ENCODE peak calls at places on chromosomes 13 and 19, in eight cellular contexts. Y, C, O, E, X, W, F and Z are unnamed samples.

GRCh38 chr19:4515732-4516131 is 2.6 kb downstream of the PLIN4 start:
- DNase-seq in F (no peak), C (no peak), W (no peak), X (no peak), O (no peak), E (no peak), Y (no peak), Z (no peak)

GRCh38 chr13:111282425-111282824 is 38.0 kb upstream of the TEX29 start:
- DNase-seq in C (no peak), X (no peak), F (no peak), Y (no peak), E (no peak), W (no peak), O (no peak), Z (no peak)

GRCh38 chr19:33500586-33500985 is 21.0 kb downstream of the PEPD start:
- DNase-seq in E (no peak), C (peak), X (no peak), F (no peak), O (no peak), W (no peak), Y (no peak), Z (no peak)

GRCh38 chr13:49840266-49840665 is 47.8 kb upstream of the KPNA3 start:
- DNase-seq in Y (no peak), E (no peak), X (no peak), F (no peak), W (no peak), O (no peak), C (no peak), Z (peak)

GRCh38 chr19:1081301-1082164 is 13.6 kb downstream of the POLR2E start:
- DNase-seq in X (no peak), O (peak), W (no peak), C (peak), F (no peak), E (no peak), Y (no peak), Z (peak)

GRCh38 chr13:102650444-102650843 is 44.4 kb downstream of the METTL21C start:
- DNase-seq in E (no peak), Y (no peak), O (no peak), F (no peak), X (no peak), C (no peak), W (no peak), Z (no peak)

GRCh38 chr13:109146912-109147624 is 517.7 kb downstream of the MYO16 start:
- DNase-seq in F (no peak), X (no peak), O (no peak), C (no peak), E (no peak), Y (no peak), W (no peak), Z (no peak)

GRCh38 chr13:83386609-83387008 is 495.7 kb downstream of the SLITRK1 start:
- DNase-seq in X (no peak), W (no peak), Y (no peak), F (no peak), E (no peak), C (no peak), O (no peak), Z (no peak)

GRCh38 chr13:113857531-113858195 is 6.2 kb downstream of the GAS6 start:
- DNase-seq in C (peak), E (no peak), W (no peak), X (no peak), F (no peak), O (peak), Y (no peak), Z (peak)

GRCh38 chr19:1122972-1123363 is 19.2 kb downstream of the GPX4 start:
- DNase-seq in X (no peak), E (peak), O (peak), W (no peak), C (peak), Y (peak), F (peak), Z (peak)

GRCh38 chr19:17794731-17795494 is at the start of gene B3GNT3:
- DNase-seq in C (peak), Y (no peak), O (peak), X (no peak), W (no peak), E (peak), F (no peak), Z (peak)

GRCh38 chr19:51259348-51260245 is 8.7 kb downstream of the SIGLECL1 start:
- DNase-seq in E (peak), O (peak), W (peak), F (no peak), C (no peak), X (peak), Y (peak), Z (peak)

GRCh38 chr13:94712812-94713555 is 639 bp upstream of the SOX21 start:
- DNase-seq in F (no peak), O (peak), E (peak), X (no peak), W (peak), Y (no peak), C (peak), Z (peak)

GRCh38 chr13:51881296-51881695 is 19.5 kb downstream of the CCDC70 start:
- DNase-seq in Y (no peak), C (no peak), E (no peak), W (no peak), F (no peak), X (no peak), O (no peak), Z (no peak)

GRCh38 chr13:53064721-53065120 is 36.1 kb downstream of the OLFM4 start:
- DNase-seq in Y (no peak), F (no peak), X (peak), O (no peak), W (no peak), C (no peak), E (peak), Z (no peak)

GRCh38 chr13:72437458-72437857 is 290.0 kb downstream of the MZT1 start:
- DNase-seq in Y (no peak), C (no peak), O (no peak), F (no peak), E (no peak), W (no peak), X (no peak), Z (no peak)

GRCh38 chr13:112976526-112976925 is 7.5 kb downstream of the MCF2L start:
- DNase-seq in Y (no peak), E (no peak), F (no peak), W (no peak), C (no peak), X (no peak), O (no peak), Z (peak)

GRCh38 chr13:50509771-50510441 is 333.6 kb downstream of the DLEU7 start:
- DNase-seq in C (no peak), O (no peak), F (no peak), Y (no peak), W (no peak), X (no peak), E (no peak), Z (no peak)

GRCh38 chr19:4636151-4636717 is 3.1 kb upstream of the TNFAIP8L1 start:
- DNase-seq in F (peak), E (peak), W (peak), C (peak), O (peak), Y (peak), X (peak), Z (peak)

GRCh38 chr19:32642771-32643170 is 32.2 kb downstream of the ANKRD27 start:
- DNase-seq in W (no peak), C (no peak), O (no peak), F (no peak), E (no peak), X (no peak), Y (peak), Z (no peak)

GRCh38 chr13:79245937-79246574 is 160.0 kb downstream of the RBM26 start:
- DNase-seq in O (no peak), Y (no peak), E (no peak), X (no peak), F (no peak), W (no peak), C (no peak), Z (no peak)

GRCh38 chr13:57630661-57631606 is 610 bp upstream of the PCDH17 start:
- DNase-seq in X (peak), E (no peak), O (peak), W (peak), C (no peak), F (peak), Y (peak), Z (peak)

GRCh38 chr19:29562299-29563297 is 36.8 kb downstream of the VSTM2B start:
- DNase-seq in X (no peak), O (no peak), W (no peak), Y (no peak), F (no peak), E (no peak), C (no peak), Z (no peak)

GRCh38 chr13:30698023-30698422 is 37.3 kb upstream of the ALOX5AP start:
- DNase-seq in W (no peak), Y (no peak), O (no peak), C (no peak), F (no peak), X (no peak), E (no peak), Z (no peak)

GRCh38 chr13:42600943-42601342 is 27.0 kb downstream of the TNFSF11 start:
- DNase-seq in E (no peak), F (no peak), O (no peak), W (no peak), Y (no peak), X (no peak), C (no peak), Z (no peak)

GRCh38 chr13:101424381-101425155 is 8.3 kb upstream of the NALCN start:
- DNase-seq in C (no peak), W (peak), O (no peak), Y (no peak), F (peak), E (no peak), X (no peak), Z (no peak)

GRCh38 chr19:57031156-57031555 is 88.6 kb upstream of the USP29 start:
- DNase-seq in F (no peak), W (no peak), O (no peak), E (no peak), Y (no peak), C (no peak), X (no peak), Z (no peak)

GRCh38 chr19:45906221-45906620 is 3.8 kb upstream of the MYPOP start:
- DNase-seq in W (no peak), C (no peak), F (no peak), Y (no peak), X (no peak), E (no peak), O (no peak), Z (no peak)